ENCODE peak calls at places on chromosomes 13 and 19, in five cellular contexts. R is AG08395, N is GOT3, Y is nephron progenitor cell, B is SK-N-DZ. V is an unnamed sample.

GRCh38 chr13:76754414-76754813 is 131.8 kb downstream of the KCTD12 start:
- DNase-seq in R (no peak), N (no peak), B (no peak), Y (no peak), V (peak; percentile 9)

GRCh38 chr13:113634279-113635047 is 23.5 kb downstream of the ATP4B start:
- DNase-seq in B (no peak), Y (no peak), N (no peak), R (no peak), V (no peak)

GRCh38 chr13:34748078-34748477 is 194.0 kb upstream of the NBEA start:
- DNase-seq in N (no peak), B (no peak), Y (no peak), R (peak; percentile 51), V (no peak)

GRCh38 chr13:40568672-40569350 is 97.6 kb downstream of the FOXO1 start:
- DNase-seq in B (no peak), Y (no peak), N (no peak), R (peak; percentile 9), V (no peak)

GRCh38 chr19:15337202-15337601 is 4.9 kb upstream of the BRD4 start:
- DNase-seq in Y (no peak), B (no peak), R (peak; percentile 62), N (no peak), V (no peak)

GRCh38 chr13:112897956-112898785 is 70.8 kb upstream of the MCF2L start:
- DNase-seq in R (no peak), B (no peak), Y (no peak), N (no peak), V (peak; percentile 18)

GRCh38 chr19:9406798-9407352 is 28.5 kb downstream of the ZNF266 start:
- DNase-seq in R (peak; percentile 92), Y (no peak), N (peak; percentile 12), B (peak; percentile 93), V (peak; percentile 97)

GRCh38 chr13:79775830-79776229 is 294.9 kb downstream of the NDFIP2 start:
- DNase-seq in R (peak; percentile 68), N (no peak), B (peak; percentile 44), Y (no peak), V (peak; percentile 39)

GRCh38 chr19:18419195-18419698 is at the start of gene SSBP4:
- DNase-seq in N (peak; percentile 51), Y (peak; percentile 82), B (peak; percentile 75), R (peak; percentile 95), V (peak; percentile 84)

GRCh38 chr19:39444598-39445257 is 654 bp upstream of the SUPT5H start:
- DNase-seq in N (no peak), Y (no peak), B (no peak), R (no peak), V (no peak)

GRCh38 chr13:110261166-110262081 is 45.5 kb downstream of the COL4A1 start:
- DNase-seq in Y (no peak), B (no peak), N (no peak), R (no peak), V (no peak)

GRCh38 chr13:38223093-38223492 is 126.6 kb upstream of the UFM1 start:
- DNase-seq in Y (peak; percentile 5), R (peak; percentile 2), N (no peak), B (no peak), V (peak; percentile 8)

V was measured in BE2C.